ENCODE peak calls at places on chromosomes 4 and X, in six cellular contexts. X is stomach, V is IMR-90, Y is BE2C, M is tibial artery, D is SK-N-SH. J is an unnamed sample.

GRCh38 chrX:63686878-63687714 is 97.9 kb downstream of the ARHGEF9 start:
- DNase-seq in X (no peak), V (peak; percentile 45), Y (peak; percentile 11), M (no peak), D (peak; percentile 42), J (peak; percentile 10)

GRCh38 chr4:52350926-52351325 is 299.8 kb downstream of the SPATA18 start:
- DNase-seq in X (no peak), V (no peak), Y (no peak), M (no peak), D (no peak), J (no peak)

GRCh38 chrX:42714981-42715688 is 62.8 kb downstream of the PPP1R2C start:
- DNase-seq in X (peak; percentile 79), V (no peak), Y (peak; percentile 33), M (peak; percentile 30), D (peak; percentile 25), J (peak; percentile 24)

GRCh38 chrX:65536291-65536690 is 1.7 kb upstream of the LAS1L start:
- DNase-seq in X (no peak), V (no peak), Y (no peak), M (no peak), D (no peak), J (no peak)

GRCh38 chrX:133325422-133325821 is 89.9 kb downstream of the GPC4 start:
- DNase-seq in X (no peak), V (no peak), Y (no peak), M (no peak), D (no peak), J (no peak)

GRCh38 chrX:15336023-15336413 is 695 bp upstream of the PIGA start:
- DNase-seq in X (no peak), V (peak; percentile 84), Y (no peak), M (no peak), D (peak; percentile 44), J (peak; percentile 40)

GRCh38 chr4:185640809-185641675 is 105.7 kb upstream of the PDLIM3 start:
- DNase-seq in X (no peak), V (peak; percentile 82), Y (peak; percentile 35), M (no peak), D (peak; percentile 50), J (peak; percentile 17)

GRCh38 chrX:15114865-15115566 is 154.9 kb downstream of the ASB9 start:
- DNase-seq in X (no peak), V (no peak), Y (no peak), M (no peak), D (no peak), J (no peak)

GRCh38 chr4:40675166-40675565 is 45.5 kb upstream of the RBM47 start:
- DNase-seq in X (no peak), V (no peak), Y (no peak), M (no peak), D (no peak), J (peak; percentile 71)

GRCh38 chr4:159010563-159011260 is 92.2 kb upstream of the RAPGEF2 start:
- DNase-seq in X (peak; percentile 76), V (peak; percentile 67), Y (no peak), M (peak; percentile 65), D (no peak), J (peak; percentile 37)

GRCh38 chr4:24999392-25000104 is 31.2 kb downstream of the LGI2 start:
- DNase-seq in X (no peak), V (no peak), Y (no peak), M (no peak), D (no peak), J (no peak)

GRCh38 chrX:53442322-53442631 is 8.1 kb upstream of the HSD17B10 start:
- DNase-seq in X (no peak), V (no peak), Y (no peak), M (no peak), D (no peak), J (no peak)

GRCh38 chr4:185838514-185839203 is 26.7 kb upstream of the SORBS2 start:
- DNase-seq in X (no peak), V (peak; percentile 5), Y (no peak), M (no peak), D (no peak), J (no peak)

GRCh38 chr4:77194366-77194765 is 37.4 kb downstream of the CCNG2 start:
- DNase-seq in X (no peak), V (no peak), Y (no peak), M (no peak), D (no peak), J (no peak)

GRCh38 chr4:180808862-180809261 is 1434.3 kb upstream of the TENM3 start:
- DNase-seq in X (no peak), V (no peak), Y (no peak), M (no peak), D (no peak), J (no peak)

GRCh38 chr4:151475338-151475737 is 66.4 kb downstream of the FHIP1A start:
- DNase-seq in X (no peak), V (no peak), Y (no peak), M (no peak), D (no peak), J (no peak)

GRCh38 chr4:112421911-112422310 is 94.1 kb downstream of the NEUROG2 start:
- DNase-seq in X (no peak), V (no peak), Y (no peak), M (no peak), D (no peak), J (no peak)

GRCh38 chr4:150582101-150582565 is at the start of gene MAB21L2:
- DNase-seq in X (no peak), V (peak; percentile 46), Y (peak; percentile 64), M (no peak), D (peak; percentile 27), J (no peak)

GRCh38 chr4:56049428-56050212 is 100.9 kb downstream of the CEP135 start:
- DNase-seq in X (no peak), V (no peak), Y (peak; percentile 61), M (no peak), D (peak; percentile 69), J (no peak)

GRCh38 chr4:176794151-176794550 is 1.4 kb upstream of the VEGFC start:
- DNase-seq in X (no peak), V (peak; percentile 98), Y (no peak), M (no peak), D (no peak), J (peak; percentile 91)

GRCh38 chrX:86421771-86422170 is 273.5 kb downstream of the DACH2 start:
- DNase-seq in X (no peak), V (no peak), Y (no peak), M (no peak), D (no peak), J (no peak)

GRCh38 chr4:100117749-100118148 is 72.5 kb downstream of the DDIT4L start:
- DNase-seq in X (no peak), V (no peak), Y (peak; percentile 50), M (no peak), D (peak; percentile 41), J (no peak)
- TF ChIP-seq CTCF in X (no peak), V (peak; percentile 34), Y (peak; percentile 78), M (no peak), D (no peak), J (no peak)

DNA sequence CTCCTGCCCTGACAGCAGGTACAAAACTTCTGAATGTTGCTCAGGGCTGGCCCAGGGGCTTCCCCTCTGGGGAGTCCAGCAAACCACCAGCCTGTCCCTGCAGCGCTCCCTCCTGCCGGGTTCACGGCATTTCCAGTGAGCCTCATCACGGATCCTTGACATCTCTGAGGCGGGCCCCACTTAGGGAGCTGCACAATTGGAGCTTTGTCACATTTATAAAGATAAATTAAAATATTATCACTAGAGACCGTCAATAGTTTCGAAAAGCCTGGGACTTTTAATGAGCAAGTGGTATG is 5.1 kb upstream of the SORCS2 start:
- DNase-seq in X (no peak), V (no peak), Y (peak; percentile 12), M (peak; percentile 5), D (no peak), J (no peak)
- H3K27me3 ChIP-seq in X (peaks cover 65% of the 10 kb centered on the region), V (peaks cover 61% of the 10 kb centered on the region), Y (peaks cover 50% of the 10 kb centered on the region), M (peaks cover 57% of the 10 kb centered on the region), D (peaks cover 32% of the 10 kb centered on the region), J (peaks cover 33% of the 10 kb centered on the region)

DNA sequence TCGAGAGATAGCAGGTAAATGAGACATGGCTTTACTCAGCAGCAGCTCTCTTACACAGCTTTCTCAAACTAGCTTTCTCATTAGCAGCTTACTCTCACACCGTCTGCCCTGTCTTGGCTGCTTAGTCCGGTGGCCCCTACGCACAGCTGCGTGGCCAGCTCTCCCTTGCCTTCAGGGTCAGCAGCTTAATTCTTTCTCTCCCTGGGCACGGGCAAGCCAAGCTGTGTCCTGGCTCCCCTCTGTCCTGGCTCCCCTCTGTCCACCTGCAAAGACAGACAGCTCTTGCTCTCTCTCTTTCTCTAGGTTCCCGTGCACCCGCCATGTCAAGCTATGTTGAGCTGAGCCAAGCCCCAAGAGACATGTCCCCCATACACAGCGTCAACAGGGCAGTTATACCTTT is 39.4 kb downstream of the ZNF185 start:
- DNase-seq in X (no peak), V (no peak), Y (no peak), M (no peak), D (no peak), J (no peak)
- H3K4me1 ChIP-seq in X (no peaks in the 10 kb centered on the region), V (peaks cover 2% of the 10 kb centered on the region), Y (no peaks in the 10 kb centered on the region), M (no peaks in the 10 kb centered on the region), D (peaks cover 7% of the 10 kb centered on the region), J (no peaks in the 10 kb centered on the region)

DNA sequence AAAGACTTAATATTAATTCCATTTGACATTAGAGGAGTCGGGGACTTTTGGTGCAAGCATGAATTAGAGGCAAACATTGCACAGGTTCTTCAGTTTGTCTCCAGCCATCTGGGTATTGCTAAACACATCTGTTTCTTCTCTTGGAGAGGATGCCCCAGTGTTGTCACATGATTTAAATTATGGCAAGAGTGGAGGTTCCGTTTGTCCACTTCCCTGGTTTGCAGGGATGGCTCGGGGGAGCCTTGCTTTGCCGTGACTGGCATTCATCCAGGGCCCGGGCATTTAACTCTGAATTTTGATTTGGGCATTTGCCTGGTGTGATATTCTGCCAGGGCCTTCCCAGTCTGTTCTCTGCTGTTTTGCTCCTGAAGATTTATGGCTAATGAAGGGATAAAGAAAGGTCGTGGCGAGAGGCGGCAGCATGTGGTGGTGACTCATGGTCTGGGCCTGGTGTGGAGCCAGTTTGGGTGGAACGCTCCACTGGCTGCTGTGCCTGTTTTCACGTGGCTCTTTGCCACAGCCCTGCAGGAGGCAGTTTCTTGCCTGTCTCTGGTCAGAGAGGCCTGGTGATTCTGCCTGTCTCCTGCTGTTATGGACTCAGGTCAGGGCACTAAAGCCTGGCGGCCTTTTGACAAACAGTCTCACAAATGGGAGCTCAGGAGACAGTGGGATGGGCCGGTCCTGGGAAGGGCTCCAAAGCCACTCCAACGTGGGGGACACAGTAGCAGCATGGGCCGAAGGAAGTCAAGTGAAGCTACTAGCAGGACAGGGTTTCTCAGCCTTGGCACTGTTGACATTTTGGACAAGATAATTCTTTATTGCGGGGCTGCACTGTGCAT is 99.4 kb upstream of the PGRMC2 start:
- DNase-seq in X (peak; percentile 90), V (peak; percentile 97), Y (peak; percentile 95), M (peak; percentile 95), D (peak; percentile 67), J (peak; percentile 62)
- TF ChIP-seq CTCF in X (no peak), V (peak; percentile 18), Y (peak; percentile 17), M (peak; percentile 7), D (peak; percentile 16), J (no peak)

GRCh38 chrX:48831909-48832291 is 3.5 kb downstream of the PCSK1N start:
- DNase-seq in X (no peak), V (no peak), Y (no peak), M (no peak), D (peak; percentile 12), J (no peak)
- H3K27me3 ChIP-seq in X (peaks cover 64% of the 10 kb centered on the region), V (peaks cover 50% of the 10 kb centered on the region), Y (no peaks in the 10 kb centered on the region), M (peaks cover 21% of the 10 kb centered on the region), D (peaks cover 18% of the 10 kb centered on the region), J (peaks cover 64% of the 10 kb centered on the region)

DNA sequence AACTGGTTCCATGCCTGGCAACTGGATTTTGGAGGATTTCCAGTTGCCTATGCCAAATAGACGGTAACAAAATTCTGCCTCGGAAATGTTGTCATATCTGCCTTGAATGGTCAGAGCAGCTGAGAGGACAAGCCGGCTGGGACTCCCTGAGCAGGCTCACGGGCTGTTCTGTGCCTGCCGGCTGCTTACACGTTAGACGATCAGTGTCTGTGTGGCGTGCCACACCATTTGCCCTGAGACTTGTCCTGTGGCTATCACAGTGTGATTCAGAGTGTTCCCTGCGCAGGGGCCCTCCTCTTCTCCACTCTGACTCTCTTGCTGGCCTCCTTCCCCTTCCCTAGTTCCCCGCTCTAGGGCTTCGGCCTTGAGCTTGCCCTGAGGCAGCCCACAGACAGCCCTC is 42.4 kb downstream of the RAI2 start:
- DNase-seq in X (no peak), V (no peak), Y (no peak), M (no peak), D (no peak), J (no peak)
- H3K4me1 ChIP-seq in X (peaks cover 4% of the 10 kb centered on the region), V (no peaks in the 10 kb centered on the region), Y (no peaks in the 10 kb centered on the region), M (peaks cover 8% of the 10 kb centered on the region), D (no peaks in the 10 kb centered on the region), J (no peaks in the 10 kb centered on the region)